ENCODE peak calls at places on chromosomes 1 and 21, in five cellular contexts. U, X, R, H and G are unnamed samples.

GRCh38 chr1:30762152-30762930 is 4.8 kb upstream of the LAPTM5 start:
- DNase-seq in H (no peak), U (no peak), R (no peak), X (peak; percentile 62), G (no peak)

GRCh38 chr1:25706146-25707089 is 89.8 kb downstream of the MAN1C1 start:
- DNase-seq in U (no peak), X (no peak), R (no peak), H (no peak), G (no peak)

GRCh38 chr1:159012495-159012894 is 2.8 kb downstream of the IFI16 start:
- DNase-seq in H (no peak), R (no peak), X (no peak), U (no peak), G (no peak)

GRCh38 chr1:24828183-24828886 is 83.1 kb downstream of the CLIC4 start:
- DNase-seq in X (no peak), H (no peak), U (no peak), R (no peak), G (no peak)

GRCh38 chr21:43950481-43950880 is 61.6 kb upstream of the TRAPPC10 start:
- DNase-seq in H (no peak), X (no peak), R (no peak), U (no peak), G (no peak)

GRCh38 chr1:51284487-51284954 is 45.8 kb downstream of the TTC39A start:
- DNase-seq in U (peak; percentile 53), R (peak; percentile 37), H (no peak), X (no peak), G (no peak)

GRCh38 chr1:52296345-52296744 is 69.7 kb downstream of the CC2D1B start:
- DNase-seq in U (peak; percentile 21), X (no peak), R (peak; percentile 74), H (no peak), G (no peak)

GRCh38 chr1:181021155-181021554 is 1.5 kb downstream of the STX6 start:
- DNase-seq in R (no peak), X (no peak), H (no peak), U (no peak), G (no peak)

GRCh38 chr1:218165687-218166088 is 119.4 kb upstream of the RRP15 start:
- DNase-seq in U (no peak), R (no peak), X (no peak), H (no peak), G (no peak)

GRCh38 chr1:178122283-178122682 is 28.4 kb downstream of the RASAL2 start:
- DNase-seq in X (no peak), R (no peak), H (no peak), U (no peak), G (no peak)

GRCh38 chr1:31765041-31765467 is 914 bp upstream of the ADGRB2 start:
- DNase-seq in H (peak; percentile 49), X (no peak), U (peak; percentile 37), R (peak; percentile 39), G (peak; percentile 59)

DNA sequence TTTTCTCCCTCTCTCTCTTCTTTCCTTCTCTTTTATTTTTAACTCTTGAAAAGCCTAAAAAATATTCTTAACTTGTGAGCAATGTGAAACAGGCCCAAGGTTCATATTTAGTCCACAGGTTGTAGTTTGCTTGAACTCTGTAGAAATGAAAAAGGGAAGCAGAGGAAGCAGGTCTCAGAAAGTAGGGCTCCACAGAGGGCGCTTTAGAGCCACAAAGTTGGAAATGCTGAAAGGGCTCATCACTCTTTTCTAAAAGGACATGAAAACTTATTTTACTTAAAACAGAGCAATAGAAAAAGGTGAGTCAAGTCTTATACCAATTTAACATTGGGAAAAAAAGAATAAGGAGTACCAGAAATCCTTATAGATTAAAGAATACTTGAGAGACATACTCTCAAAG is 247.0 kb downstream of the USP25 start:
- DNase-seq in X (no peak), U (peak; percentile 1), R (no peak), H (peak; percentile 4), G (peak; percentile 5)
- TF ChIP-seq CTCF in X (no peak), U (no peak), R (peak; percentile 48), H (peak; percentile 34), G (no peak)

DNA sequence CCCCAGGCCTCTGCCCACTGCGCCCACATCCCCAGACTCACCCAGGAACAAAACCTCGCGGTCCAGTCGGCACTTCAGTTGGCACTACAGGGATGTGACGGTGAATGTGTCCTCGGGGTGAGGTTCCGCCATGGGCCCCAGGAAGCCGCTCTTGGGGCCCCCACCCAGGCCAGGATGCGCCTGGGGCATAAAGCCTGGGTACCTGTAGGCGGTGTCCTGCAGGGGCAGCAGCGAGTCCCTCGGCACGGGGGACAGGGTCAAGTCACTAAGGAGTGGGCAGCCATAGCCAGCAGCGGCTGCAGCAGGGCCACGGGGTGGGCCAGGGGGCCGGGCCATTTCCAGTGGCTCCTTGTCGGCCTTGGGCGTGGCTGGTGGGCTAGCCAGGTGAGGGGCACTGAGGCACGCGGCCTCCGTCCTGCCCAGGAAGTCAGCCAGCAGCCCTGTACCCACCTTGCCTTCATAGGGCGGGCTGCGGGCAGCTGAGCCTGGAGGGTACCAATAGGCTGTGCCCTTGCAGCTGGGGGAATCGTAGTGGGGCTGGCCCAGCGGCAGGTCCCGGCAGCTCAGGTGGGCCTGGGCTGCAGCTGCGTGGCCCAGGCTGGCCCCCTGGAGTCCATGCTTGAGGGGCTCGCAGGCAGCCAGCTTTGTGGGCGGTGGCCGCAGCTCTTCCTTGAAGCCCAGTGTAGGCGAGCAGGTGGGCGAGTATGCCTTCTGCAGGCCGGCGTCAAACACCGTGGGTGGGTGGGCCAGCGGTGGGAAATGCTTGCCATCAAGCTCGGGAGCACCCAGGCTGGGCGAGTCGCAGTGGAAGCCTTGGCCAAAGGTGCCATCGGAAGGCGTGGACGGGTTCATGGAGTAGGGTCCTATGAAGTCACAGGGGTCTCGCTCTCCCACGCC is 56.5 kb downstream of the AHDC1 start:
- DNase-seq in X (no peak), R (no peak), U (no peak), H (no peak), G (no peak)
- TF ChIP-seq CTCF in X (no peak), R (no peak), U (no peak), H (peak; percentile 31), G (no peak)

GRCh38 chr1:105795741-105796140 is 1260.7 kb upstream of the PRMT6 start:
- DNase-seq in X (no peak), R (no peak), U (no peak), H (no peak), G (no peak)

DNA sequence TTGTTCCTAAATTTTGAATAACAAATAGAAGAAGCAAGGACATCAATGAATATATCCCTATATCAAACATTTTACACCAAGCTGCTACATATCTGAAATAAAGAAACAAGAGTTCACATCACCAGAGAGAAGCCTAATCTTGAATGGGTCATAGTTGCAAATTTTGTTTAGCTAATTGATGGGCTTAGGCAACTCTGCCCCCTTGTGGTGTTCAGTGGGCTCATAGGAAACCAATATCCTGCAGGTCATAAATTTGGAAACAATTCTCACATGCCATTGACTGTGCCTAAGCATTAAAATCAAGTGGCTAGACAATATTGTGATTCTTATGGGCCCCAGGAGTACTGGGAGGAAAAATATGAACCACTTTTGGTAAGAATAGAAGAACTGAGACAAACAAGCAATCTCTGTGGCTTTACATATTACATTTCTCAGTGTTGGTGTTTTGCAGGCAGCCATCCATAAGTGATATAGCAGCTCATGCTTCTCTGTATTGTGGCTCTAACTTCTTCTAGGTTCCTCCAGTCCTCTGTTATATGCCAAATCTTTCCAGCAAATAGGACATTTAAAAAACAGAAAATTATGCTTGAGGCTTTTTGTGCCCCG is 1262.8 kb upstream of the PRMT6 start:
- DNase-seq in X (no peak), R (peak; percentile 43), U (peak; percentile 30), H (peak; percentile 61), G (peak; percentile 69)
- TF ChIP-seq CTCF in X (peak; percentile 66), R (peak; percentile 59), U (no peak), H (peak; percentile 84), G (peak; percentile 79)

GRCh38 chr1:43653339-43653738 is 3.4 kb downstream of the KDM4A start:
- DNase-seq in H (no peak), R (peak; percentile 56), U (peak; percentile 25), X (no peak), G (no peak)
- TF ChIP-seq CTCF in H (no peak), R (peak; percentile 58), U (no peak), X (no peak), G (no peak)

GRCh38 chr1:73674945-73675561 is 522.9 kb downstream of the LRRIQ3 start:
- DNase-seq in U (no peak), H (no peak), X (no peak), R (peak; percentile 8), G (peak; percentile 3)
- TF ChIP-seq CTCF in U (peak; percentile 12), H (peak; percentile 76), X (peak; percentile 26), R (peak; percentile 53), G (peak; percentile 51)